ENCODE peak calls at places on chromosomes 4 and X, in six cellular contexts. One of them, this sample, is unnamed.

GRCh38 chr4:86816463-86817107 is 32.6 kb downstream of the SLC10A6 start:
- DNase-seq in gastrocnemius medialis: peak; percentile 16
- DNase-seq in psoas muscle: peak; percentile 69
- DNase-seq in osteoblast: no peak
- DNase-seq in left ventricle myocardium inferior: peak; percentile 30
- DNase-seq in IMR-90: peak; percentile 24
- DNase-seq in this sample: no peak

GRCh38 chrX:119004920-119005524 is 30.6 kb downstream of the LONRF3 start:
- DNase-seq in IMR-90: peak; percentile 28
- DNase-seq in left ventricle myocardium inferior: peak; percentile 41
- DNase-seq in osteoblast: peak; percentile 76
- DNase-seq in psoas muscle: peak; percentile 74
- DNase-seq in gastrocnemius medialis: no peak
- DNase-seq in this sample: peak; percentile 41

GRCh38 chr4:83889802-83890201 is 353.9 kb downstream of the GPAT3 start:
- DNase-seq in left ventricle myocardium inferior: no peak
- DNase-seq in IMR-90: peak; percentile 68
- DNase-seq in osteoblast: no peak
- DNase-seq in gastrocnemius medialis: no peak
- DNase-seq in psoas muscle: no peak
- DNase-seq in this sample: no peak

GRCh38 chr4:15665738-15666365 is 10.7 kb upstream of the FBXL5 start:
- DNase-seq in gastrocnemius medialis: no peak
- DNase-seq in psoas muscle: no peak
- DNase-seq in IMR-90: peak; percentile 58
- DNase-seq in osteoblast: peak; percentile 45
- DNase-seq in left ventricle myocardium inferior: no peak
- DNase-seq in this sample: no peak

GRCh38 chrX:41116948-41117347 is 31.7 kb downstream of the USP9X start:
- DNase-seq in IMR-90: no peak
- DNase-seq in psoas muscle: no peak
- DNase-seq in left ventricle myocardium inferior: no peak
- DNase-seq in gastrocnemius medialis: no peak
- DNase-seq in osteoblast: no peak
- DNase-seq in this sample: no peak

GRCh38 chr4:73281396-73281795 is 22.8 kb upstream of the ANKRD17 start:
- DNase-seq in gastrocnemius medialis: no peak
- DNase-seq in IMR-90: no peak
- DNase-seq in left ventricle myocardium inferior: no peak
- DNase-seq in psoas muscle: no peak
- DNase-seq in osteoblast: peak; percentile 45
- DNase-seq in this sample: no peak

GRCh38 chr4:112840061-112840460 is 203.1 kb downstream of the LARP7 start:
- DNase-seq in psoas muscle: no peak
- DNase-seq in osteoblast: peak; percentile 76
- DNase-seq in left ventricle myocardium inferior: no peak
- DNase-seq in IMR-90: peak; percentile 7
- DNase-seq in gastrocnemius medialis: no peak
- DNase-seq in this sample: no peak

GRCh38 chrX:15269618-15270521 is at the start of gene ASB9:
- DNase-seq in IMR-90: peak; percentile 34
- DNase-seq in gastrocnemius medialis: no peak
- DNase-seq in psoas muscle: no peak
- DNase-seq in osteoblast: peak; percentile 77
- DNase-seq in left ventricle myocardium inferior: no peak
- DNase-seq in this sample: peak; percentile 60

GRCh38 chr4:97867557-97868091 is 275.7 kb downstream of the STPG2 start:
- DNase-seq in psoas muscle: no peak
- DNase-seq in IMR-90: no peak
- DNase-seq in gastrocnemius medialis: no peak
- DNase-seq in left ventricle myocardium inferior: no peak
- DNase-seq in osteoblast: no peak
- DNase-seq in this sample: no peak

GRCh38 chr4:75678473-75678872 is 5.3 kb upstream of the G3BP2 start:
- DNase-seq in psoas muscle: no peak
- DNase-seq in left ventricle myocardium inferior: no peak
- DNase-seq in IMR-90: no peak
- DNase-seq in osteoblast: no peak
- DNase-seq in gastrocnemius medialis: no peak
- DNase-seq in this sample: no peak

GRCh38 chr4:121239951-121240350 is 75.8 kb upstream of the TNIP3 start:
- DNase-seq in left ventricle myocardium inferior: no peak
- DNase-seq in psoas muscle: no peak
- DNase-seq in IMR-90: no peak
- DNase-seq in gastrocnemius medialis: no peak
- DNase-seq in osteoblast: no peak
- DNase-seq in this sample: no peak

GRCh38 chr4:169484485-169484884 is 127.9 kb downstream of the NEK1 start:
- DNase-seq in left ventricle myocardium inferior: no peak
- DNase-seq in psoas muscle: no peak
- DNase-seq in gastrocnemius medialis: no peak
- DNase-seq in osteoblast: peak; percentile 15
- DNase-seq in IMR-90: peak; percentile 15
- DNase-seq in this sample: no peak

GRCh38 chr4:1204828-1205591 is 32.6 kb upstream of the SPON2 start:
- DNase-seq in psoas muscle: peak; percentile 56
- DNase-seq in IMR-90: no peak
- DNase-seq in left ventricle myocardium inferior: no peak
- DNase-seq in gastrocnemius medialis: peak; percentile 1
- DNase-seq in osteoblast: peak; percentile 79
- DNase-seq in this sample: peak; percentile 68

GRCh38 chrX:12946838-12947544 is 27.9 kb upstream of the TMSB4X start:
- DNase-seq in osteoblast: no peak
- DNase-seq in IMR-90: peak; percentile 82
- DNase-seq in left ventricle myocardium inferior: peak; percentile 40
- DNase-seq in gastrocnemius medialis: peak; percentile 16
- DNase-seq in psoas muscle: no peak
- DNase-seq in this sample: no peak

GRCh38 chrX:112677167-112677566 is 2.6 kb downstream of the LHFPL1 start:
- DNase-seq in IMR-90: peak; percentile 36
- DNase-seq in gastrocnemius medialis: no peak
- DNase-seq in osteoblast: no peak
- DNase-seq in left ventricle myocardium inferior: peak; percentile 14
- DNase-seq in psoas muscle: no peak
- DNase-seq in this sample: no peak

DNA sequence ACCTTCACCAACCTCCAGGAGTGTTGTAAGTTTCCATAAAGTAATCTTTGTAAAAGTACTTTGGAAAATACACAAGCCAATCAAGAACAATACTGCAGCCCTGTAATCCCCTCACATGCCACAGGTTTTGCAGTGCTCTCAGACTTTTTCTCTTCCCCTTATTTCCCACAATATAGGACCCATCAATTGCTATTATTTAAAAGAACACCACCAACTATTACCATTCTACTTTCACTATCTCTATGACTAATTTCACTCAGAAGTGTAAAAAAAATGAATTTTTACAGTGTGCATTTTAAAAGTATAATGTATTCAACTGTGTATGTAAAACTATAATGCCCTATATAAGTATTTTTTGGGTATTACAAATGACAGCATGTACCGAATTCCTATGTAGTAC is 1.7 kb downstream of the ATP8A1 start:
- DNase-seq in psoas muscle: no peak
- DNase-seq in left ventricle myocardium inferior: no peak
- DNase-seq in osteoblast: no peak
- DNase-seq in gastrocnemius medialis: no peak
- DNase-seq in IMR-90: no peak
- DNase-seq in this sample: no peak
- H3K27ac ChIP-seq in psoas muscle: peak overlapping the region; percentile 91
- H3K27ac ChIP-seq in left ventricle myocardium inferior: peak overlapping the region; percentile 96
- H3K27ac ChIP-seq in osteoblast: no peak overlapping the region
- H3K27ac ChIP-seq in gastrocnemius medialis: peak overlapping the region; percentile 94
- H3K27ac ChIP-seq in IMR-90: no peak overlapping the region
- H3K27ac ChIP-seq in this sample: peak overlapping the region; percentile 48

DNA sequence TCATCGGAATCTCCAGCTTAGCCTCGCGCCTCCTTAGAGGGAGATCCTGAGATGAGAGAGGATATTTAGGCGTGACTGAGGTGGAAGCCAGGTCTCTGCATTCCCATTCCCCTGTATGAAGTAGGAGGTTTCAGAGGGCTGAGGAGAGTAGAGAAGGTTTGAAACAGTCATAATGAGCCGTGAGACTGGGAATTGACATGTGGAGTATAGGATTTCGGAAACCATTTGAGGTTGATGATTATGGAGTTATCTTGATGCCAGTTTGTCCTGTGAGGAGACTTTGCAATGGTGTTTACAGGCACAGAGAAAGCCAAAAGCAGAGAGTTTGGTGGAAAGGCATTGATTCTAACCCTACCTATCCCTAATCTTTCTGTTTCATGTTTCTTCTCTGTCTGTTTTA is 2.0 kb downstream of the CHST7 start:
- DNase-seq in osteoblast: peak; percentile 55
- DNase-seq in gastrocnemius medialis: no peak
- DNase-seq in left ventricle myocardium inferior: no peak
- DNase-seq in psoas muscle: no peak
- DNase-seq in IMR-90: no peak
- DNase-seq in this sample: no peak
- H3K27ac ChIP-seq in osteoblast: peak overlapping the region; percentile 3
- H3K27ac ChIP-seq in gastrocnemius medialis: peak overlapping the region; percentile 62
- H3K27ac ChIP-seq in left ventricle myocardium inferior: peak overlapping the region; percentile 93
- H3K27ac ChIP-seq in psoas muscle: no peak overlapping the region
- H3K27ac ChIP-seq in IMR-90: no peak overlapping the region
- H3K27ac ChIP-seq in this sample: no peak overlapping the region

GRCh38 chr4:148216866-148217814 is 225.1 kb downstream of the NR3C2 start:
- DNase-seq in psoas muscle: no peak
- DNase-seq in osteoblast: no peak
- DNase-seq in IMR-90: no peak
- DNase-seq in gastrocnemius medialis: no peak
- DNase-seq in left ventricle myocardium inferior: no peak
- DNase-seq in this sample: no peak
- H3K27ac ChIP-seq in psoas muscle: peak overlapping the region; percentile 43
- H3K27ac ChIP-seq in osteoblast: no peak overlapping the region
- H3K27ac ChIP-seq in IMR-90: no peak overlapping the region
- H3K27ac ChIP-seq in gastrocnemius medialis: peak overlapping the region; percentile 51
- H3K27ac ChIP-seq in left ventricle myocardium inferior: peak overlapping the region; percentile 79
- H3K27ac ChIP-seq in this sample: no peak overlapping the region

GRCh38 chr4:23932935-23933334 is 43.1 kb upstream of the PPARGC1A start:
- DNase-seq in IMR-90: peak; percentile 8
- DNase-seq in left ventricle myocardium inferior: no peak
- DNase-seq in osteoblast: no peak
- DNase-seq in psoas muscle: no peak
- DNase-seq in gastrocnemius medialis: no peak
- DNase-seq in this sample: no peak

GRCh38 chr4:23937173-23937572 is 47.3 kb upstream of the PPARGC1A start:
- DNase-seq in IMR-90: peak; percentile 48
- DNase-seq in left ventricle myocardium inferior: no peak
- DNase-seq in gastrocnemius medialis: no peak
- DNase-seq in psoas muscle: no peak
- DNase-seq in osteoblast: no peak
- DNase-seq in this sample: no peak

GRCh38 chr4:23932186-23932585 is 42.3 kb upstream of the PPARGC1A start:
- DNase-seq in gastrocnemius medialis: no peak
- DNase-seq in psoas muscle: no peak
- DNase-seq in IMR-90: no peak
- DNase-seq in osteoblast: no peak
- DNase-seq in left ventricle myocardium inferior: no peak
- DNase-seq in this sample: no peak

GRCh38 chr4:23934223-23934622 is 44.4 kb upstream of the PPARGC1A start:
- DNase-seq in osteoblast: no peak
- DNase-seq in left ventricle myocardium inferior: no peak
- DNase-seq in psoas muscle: no peak
- DNase-seq in IMR-90: no peak
- DNase-seq in gastrocnemius medialis: no peak
- DNase-seq in this sample: no peak

GRCh38 chr4:23934915-23935314 is 45.1 kb upstream of the PPARGC1A start:
- DNase-seq in psoas muscle: peak; percentile 88
- DNase-seq in gastrocnemius medialis: peak; percentile 94
- DNase-seq in IMR-90: peak; percentile 87
- DNase-seq in osteoblast: peak; percentile 49
- DNase-seq in left ventricle myocardium inferior: peak; percentile 70
- DNase-seq in this sample: no peak
- H3K27ac ChIP-seq in psoas muscle: peak overlapping the region; percentile 62
- H3K27ac ChIP-seq in gastrocnemius medialis: peak overlapping the region; percentile 92
- H3K27ac ChIP-seq in IMR-90: no peak overlapping the region
- H3K27ac ChIP-seq in osteoblast: no peak overlapping the region
- H3K27ac ChIP-seq in left ventricle myocardium inferior: peak overlapping the region; percentile 94
- H3K27ac ChIP-seq in this sample: no peak overlapping the region

This sample was measured in left lung.